ENCODE peak calls at places on chromosomes 16 and 17, in six cellular contexts. O is stimulated activated CD4-positive, alpha-beta T cell treated with anti-CD3 and anti-CD28 coated beads, Interleukin-15, amount 100 ng/mL, for 1 hour; C is EH; Z is neural crest cell; V is AG09319; B is stomach. W is an unnamed sample.

GRCh38 chr17:30336369-30337171 is 2.7 kb upstream of the TMIGD1 start:
- DNase-seq in O (no peak), C (peak; percentile 67), Z (peak; percentile 37), V (no peak), B (peak; percentile 50), W (peak; percentile 78)

GRCh38 chr17:7436556-7437368 is 1.5 kb downstream of the TMEM102 start:
- DNase-seq in O (peak; percentile 76), C (peak; percentile 79), Z (peak; percentile 70), V (peak; percentile 47), B (peak; percentile 90), W (peak; percentile 34)

GRCh38 chr17:15261818-15262290 is 3.3 kb downstream of the PMP22 start:
- DNase-seq in O (no peak), C (peak; percentile 59), Z (no peak), V (no peak), B (no peak), W (no peak)

GRCh38 chr16:68079616-68080344 is 5.4 kb upstream of the NFATC3 start:
- DNase-seq in O (peak; percentile 48), C (no peak), Z (no peak), V (no peak), B (peak; percentile 54), W (no peak)

GRCh38 chr16:54750249-54750648 is 180.4 kb upstream of the IRX5 start:
- DNase-seq in O (no peak), C (no peak), Z (no peak), V (no peak), B (no peak), W (no peak)

GRCh38 chr16:88628512-88628974 is 9.8 kb upstream of the IL17C start:
- DNase-seq in O (no peak), C (peak; percentile 17), Z (peak; percentile 44), V (no peak), B (no peak), W (no peak)

GRCh38 chr17:4945176-4945943 is 3.0 kb downstream of the PFN1 start:
- DNase-seq in O (peak; percentile 72), C (peak; percentile 95), Z (no peak), V (peak; percentile 68), B (peak; percentile 79), W (peak; percentile 87)

GRCh38 chr16:87305505-87306391 is 11.4 kb downstream of the C16orf95 start:
- DNase-seq in O (no peak), C (peak; percentile 89), Z (no peak), V (peak; percentile 25), B (no peak), W (no peak)

GRCh38 chr17:42459256-42459982 is 741 bp downstream of the ATP6V0A1 start:
- DNase-seq in O (peak; percentile 7), C (peak; percentile 65), Z (peak; percentile 11), V (no peak), B (peak; percentile 40), W (peak; percentile 7)

GRCh38 chr16:66728117-66728787 is 23.2 kb downstream of the DYNC1LI2 start:
- DNase-seq in O (no peak), C (peak; percentile 75), Z (no peak), V (no peak), B (peak; percentile 37), W (peak; percentile 50)

GRCh38 chr16:80804451-80805383 is at the start of gene CDYL2:
- DNase-seq in O (peak; percentile 34), C (peak; percentile 69), Z (peak; percentile 4), V (no peak), B (peak; percentile 65), W (no peak)

GRCh38 chr17:68257924-68258323 is 10.1 kb downstream of the AMZ2 start:
- DNase-seq in O (no peak), C (no peak), Z (no peak), V (no peak), B (no peak), W (no peak)

GRCh38 chr16:67055712-67056487 is 27.0 kb downstream of the CBFB start:
- DNase-seq in O (no peak), C (peak; percentile 99), Z (no peak), V (peak; percentile 28), B (no peak), W (peak; percentile 98)

GRCh38 chr16:89001117-89002027 is 24.4 kb upstream of the CBFA2T3 start:
- DNase-seq in O (no peak), C (no peak), Z (no peak), V (no peak), B (no peak), W (no peak)

GRCh38 chr16:68287276-68288251 is 23.2 kb downstream of the SLC7A6OS start:
- DNase-seq in O (no peak), C (peak; percentile 96), Z (no peak), V (peak; percentile 84), B (no peak), W (peak; percentile 73)

GRCh38 chr17:63549289-63549945 is 860 bp upstream of the DCAF7 start:
- DNase-seq in O (no peak), C (no peak), Z (peak; percentile 12), V (no peak), B (peak; percentile 4), W (no peak)

GRCh38 chr16:57540387-57540786 is 2.1 kb upstream of the ADGRG5 start:
- DNase-seq in O (no peak), C (no peak), Z (no peak), V (no peak), B (peak; percentile 14), W (no peak)

GRCh38 chr16:49513040-49513439 is 139.4 kb downstream of the C16orf78 start:
- DNase-seq in O (no peak), C (no peak), Z (no peak), V (no peak), B (no peak), W (no peak)

GRCh38 chr16:19876501-19877059 is 8.1 kb downstream of the GPRC5B start:
- DNase-seq in O (no peak), C (no peak), Z (no peak), V (no peak), B (no peak), W (no peak)

GRCh38 chr16:9297437-9298113 is 206.1 kb downstream of the HAPSTR1 start:
- DNase-seq in O (no peak), C (peak; percentile 3), Z (peak; percentile 45), V (no peak), B (peak; percentile 28), W (peak; percentile 6)

GRCh38 chr17:81295678-81296381 is 723 bp upstream of the SLC38A10 start:
- DNase-seq in O (peak; percentile 29), C (peak; percentile 63), Z (no peak), V (no peak), B (peak; percentile 84), W (peak; percentile 43)

GRCh38 chr16:71722801-71723536 is 1.5 kb downstream of the PHLPP2 start:
- DNase-seq in O (peak; percentile 40), C (peak; percentile 81), Z (peak; percentile 69), V (no peak), B (peak; percentile 59), W (peak; percentile 45)

GRCh38 chr17:48734328-48735056 is 5.9 kb upstream of the HOXB13 start:
- DNase-seq in O (no peak), C (no peak), Z (no peak), V (no peak), B (no peak), W (no peak)

GRCh38 chr17:2034157-2034556 is 4.2 kb downstream of the DPH1 start:
- DNase-seq in O (no peak), C (peak; percentile 88), Z (no peak), V (no peak), B (no peak), W (peak; percentile 46)

GRCh38 chr17:1070411-1070810 is 73.5 kb downstream of the TIMM22 start:
- DNase-seq in O (no peak), C (no peak), Z (no peak), V (no peak), B (no peak), W (no peak)

GRCh38 chr17:76261421-76262215 is 3.5 kb upstream of the UBALD2 start:
- DNase-seq in O (no peak), C (peak; percentile 52), Z (no peak), V (no peak), B (no peak), W (no peak)

GRCh38 chr17:34254651-34255380 is at the start of gene CCL2:
- DNase-seq in O (no peak), C (peak; percentile 90), Z (peak; percentile 28), V (peak; percentile 48), B (peak; percentile 33), W (peak; percentile 46)

GRCh38 chr16:82603784-82604411 is 22.9 kb upstream of the CDH13 start:
- DNase-seq in O (no peak), C (peak; percentile 78), Z (peak; percentile 38), V (no peak), B (peak; percentile 35), W (peak; percentile 16)

GRCh38 chr16:19610200-19610599 is 54.7 kb downstream of the VPS35L start:
- DNase-seq in O (no peak), C (no peak), Z (no peak), V (no peak), B (no peak), W (no peak)

GRCh38 chr17:48752399-48753288 is 24.1 kb upstream of the HOXB13 start:
- DNase-seq in O (no peak), C (no peak), Z (no peak), V (no peak), B (no peak), W (no peak)

GRCh38 chr17:74457146-74457819 is 9.2 kb upstream of the CD300A start:
- DNase-seq in O (peak; percentile 66), C (peak; percentile 50), Z (peak; percentile 78), V (peak; percentile 11), B (peak; percentile 85), W (peak; percentile 33)

GRCh38 chr16:76278976-76279375 is 1.8 kb downstream of the CNTNAP4 start:
- DNase-seq in O (no peak), C (no peak), Z (no peak), V (no peak), B (no peak), W (no peak)